ENCODE peak calls at places on chromosome 19, in seven cellular contexts. One of them, this sample, is unnamed.

GRCh38 chr19:29966594-29967249 is 24.7 kb downstream of the URI1 start:
- DNase-seq in mammary epithelial cell: no peak
- DNase-seq in left ventricle myocardium inferior: no peak
- DNase-seq in fibroblast of lung: peak; percentile 57
- DNase-seq in mesenchymal stem cell: peak; percentile 33
- DNase-seq in Caco-2: no peak
- DNase-seq in Peyer's patch: no peak
- DNase-seq in this sample: peak; percentile 25

GRCh38 chr19:48516536-48516935 is 4.9 kb upstream of the LMTK3 start:
- DNase-seq in fibroblast of lung: no peak
- DNase-seq in mammary epithelial cell: no peak
- DNase-seq in Caco-2: no peak
- DNase-seq in mesenchymal stem cell: no peak
- DNase-seq in left ventricle myocardium inferior: no peak
- DNase-seq in Peyer's patch: no peak
- DNase-seq in this sample: no peak

GRCh38 chr19:29662604-29663404 is 2.5 kb upstream of the PLEKHF1 start:
- DNase-seq in mesenchymal stem cell: peak; percentile 95
- DNase-seq in Caco-2: no peak
- DNase-seq in fibroblast of lung: peak; percentile 93
- DNase-seq in left ventricle myocardium inferior: peak; percentile 60
- DNase-seq in Peyer's patch: peak; percentile 68
- DNase-seq in mammary epithelial cell: peak; percentile 82
- DNase-seq in this sample: peak; percentile 75

GRCh38 chr19:29810504-29810871 is 1.3 kb upstream of the CCNE1 start:
- DNase-seq in Peyer's patch: no peak
- DNase-seq in Caco-2: no peak
- DNase-seq in mesenchymal stem cell: peak; percentile 20
- DNase-seq in left ventricle myocardium inferior: no peak
- DNase-seq in fibroblast of lung: peak; percentile 12
- DNase-seq in mammary epithelial cell: peak; percentile 81
- DNase-seq in this sample: peak; percentile 77

GRCh38 chr19:48989701-48990291 is 3.3 kb downstream of the GYS1 start:
- DNase-seq in fibroblast of lung: no peak
- DNase-seq in mesenchymal stem cell: no peak
- DNase-seq in left ventricle myocardium inferior: peak; percentile 51
- DNase-seq in Caco-2: peak; percentile 51
- DNase-seq in Peyer's patch: no peak
- DNase-seq in mammary epithelial cell: no peak
- DNase-seq in this sample: no peak

GRCh38 chr19:38649305-38650179 is 2.1 kb downstream of the ACTN4 start:
- DNase-seq in mesenchymal stem cell: no peak
- DNase-seq in left ventricle myocardium inferior: no peak
- DNase-seq in Peyer's patch: peak; percentile 85
- DNase-seq in mammary epithelial cell: peak; percentile 82
- DNase-seq in fibroblast of lung: no peak
- DNase-seq in Caco-2: no peak
- DNase-seq in this sample: peak; percentile 65

GRCh38 chr19:743168-743687 is 7.7 kb upstream of the MISP start:
- DNase-seq in mesenchymal stem cell: no peak
- DNase-seq in Peyer's patch: peak; percentile 90
- DNase-seq in left ventricle myocardium inferior: peak; percentile 38
- DNase-seq in fibroblast of lung: peak; percentile 19
- DNase-seq in mammary epithelial cell: no peak
- DNase-seq in Caco-2: peak; percentile 62
- DNase-seq in this sample: no peak

GRCh38 chr19:18594824-18595373 is 6.3 kb downstream of the REX1BD start:
- DNase-seq in left ventricle myocardium inferior: no peak
- DNase-seq in mammary epithelial cell: no peak
- DNase-seq in Caco-2: no peak
- DNase-seq in mesenchymal stem cell: no peak
- DNase-seq in Peyer's patch: no peak
- DNase-seq in fibroblast of lung: no peak
- DNase-seq in this sample: no peak

GRCh38 chr19:3343619-3344502 is 22.5 kb upstream of the NFIC start:
- DNase-seq in Caco-2: no peak
- DNase-seq in left ventricle myocardium inferior: peak; percentile 83
- DNase-seq in mammary epithelial cell: peak; percentile 81
- DNase-seq in Peyer's patch: peak; percentile 87
- DNase-seq in fibroblast of lung: peak; percentile 92
- DNase-seq in mesenchymal stem cell: peak; percentile 69
- DNase-seq in this sample: peak; percentile 74

GRCh38 chr19:45646345-45646698 is 7.1 kb upstream of the EML2 start:
- DNase-seq in fibroblast of lung: no peak
- DNase-seq in mammary epithelial cell: no peak
- DNase-seq in left ventricle myocardium inferior: no peak
- DNase-seq in mesenchymal stem cell: no peak
- DNase-seq in Caco-2: no peak
- DNase-seq in Peyer's patch: no peak
- DNase-seq in this sample: no peak

GRCh38 chr19:45643927-45644771 is 5.0 kb upstream of the EML2 start:
- DNase-seq in mesenchymal stem cell: no peak
- DNase-seq in Peyer's patch: no peak
- DNase-seq in Caco-2: no peak
- DNase-seq in mammary epithelial cell: no peak
- DNase-seq in left ventricle myocardium inferior: no peak
- DNase-seq in fibroblast of lung: no peak
- DNase-seq in this sample: no peak

GRCh38 chr19:45643024-45643926 is 4.1 kb upstream of the EML2 start:
- DNase-seq in Peyer's patch: peak; percentile 95
- DNase-seq in Caco-2: peak; percentile 95
- DNase-seq in fibroblast of lung: peak; percentile 79
- DNase-seq in left ventricle myocardium inferior: peak; percentile 85
- DNase-seq in mammary epithelial cell: peak; percentile 71
- DNase-seq in mesenchymal stem cell: peak; percentile 85
- DNase-seq in this sample: peak; percentile 59

GRCh38 chr19:45645631-45646344 is 6.6 kb upstream of the EML2 start:
- DNase-seq in Peyer's patch: peak; percentile 92
- DNase-seq in mesenchymal stem cell: peak; percentile 98
- DNase-seq in left ventricle myocardium inferior: peak; percentile 82
- DNase-seq in Caco-2: peak; percentile 49
- DNase-seq in fibroblast of lung: peak; percentile 83
- DNase-seq in mammary epithelial cell: peak; percentile 70
- DNase-seq in this sample: peak; percentile 65

DNA sequence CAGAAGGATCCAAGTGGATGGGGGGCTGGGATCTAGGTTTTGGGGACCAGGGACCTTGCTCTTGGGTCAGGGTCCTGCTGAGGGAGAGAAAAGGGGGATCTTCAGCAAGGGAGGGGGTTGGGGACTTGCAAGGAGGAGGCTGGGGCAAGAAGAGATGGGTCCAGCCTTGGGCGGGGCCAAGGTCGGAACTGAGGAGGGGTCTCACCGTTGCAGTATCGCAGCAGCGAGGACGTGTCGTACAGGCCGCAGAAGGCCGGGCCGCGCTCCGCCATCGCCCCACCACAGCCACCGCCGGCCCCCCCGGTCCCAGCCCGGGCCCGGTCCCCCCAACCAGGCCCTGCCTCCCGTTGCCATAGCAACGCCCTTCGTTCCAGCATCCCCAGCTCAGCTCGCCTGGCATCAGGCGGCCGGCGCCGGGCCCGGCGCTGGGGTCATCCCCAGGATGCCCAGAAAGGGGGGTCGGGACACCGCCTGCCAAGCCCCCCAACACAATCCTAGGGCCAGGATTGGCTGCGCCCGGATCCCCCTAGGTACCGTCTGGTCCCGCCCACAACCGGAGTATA is 6.0 kb upstream of the EML2 start:
- DNase-seq in left ventricle myocardium inferior: no peak
- DNase-seq in Peyer's patch: no peak
- DNase-seq in Caco-2: no peak
- DNase-seq in fibroblast of lung: no peak
- DNase-seq in mammary epithelial cell: no peak
- DNase-seq in mesenchymal stem cell: no peak
- DNase-seq in this sample: no peak
- H3K4me3 ChIP-seq in left ventricle myocardium inferior: peak overlapping the region; percentile 72
- H3K4me3 ChIP-seq in Peyer's patch: peak overlapping the region; percentile 31
- H3K4me3 ChIP-seq in Caco-2: no peak overlapping the region
- H3K4me3 ChIP-seq in fibroblast of lung: no peak overlapping the region
- H3K4me3 ChIP-seq in mammary epithelial cell: no peak overlapping the region
- H3K4me3 ChIP-seq in mesenchymal stem cell: no peak overlapping the region
- H3K4me3 ChIP-seq in this sample: no peak overlapping the region

GRCh38 chr19:16002380-16002779 is 53.6 kb downstream of the OR10H4 start:
- DNase-seq in left ventricle myocardium inferior: no peak
- DNase-seq in Peyer's patch: no peak
- DNase-seq in mammary epithelial cell: no peak
- DNase-seq in mesenchymal stem cell: no peak
- DNase-seq in fibroblast of lung: peak; percentile 30
- DNase-seq in Caco-2: no peak
- DNase-seq in this sample: no peak
- H3K4me3 ChIP-seq in left ventricle myocardium inferior: peak overlapping the region; percentile 53
- H3K4me3 ChIP-seq in Peyer's patch: peak overlapping the region; percentile 33
- H3K4me3 ChIP-seq in mammary epithelial cell: no peak overlapping the region
- H3K4me3 ChIP-seq in mesenchymal stem cell: no peak overlapping the region
- H3K4me3 ChIP-seq in fibroblast of lung: peak overlapping the region; percentile 26
- H3K4me3 ChIP-seq in Caco-2: no peak overlapping the region
- H3K4me3 ChIP-seq in this sample: no peak overlapping the region

GRCh38 chr19:35744335-35744687 is 907 bp downstream of the U2AF1L4 start:
- DNase-seq in left ventricle myocardium inferior: no peak
- DNase-seq in Peyer's patch: no peak
- DNase-seq in mesenchymal stem cell: no peak
- DNase-seq in Caco-2: no peak
- DNase-seq in mammary epithelial cell: no peak
- DNase-seq in fibroblast of lung: no peak
- DNase-seq in this sample: no peak

GRCh38 chr19:35744688-35745327 is 410 bp downstream of the U2AF1L4 start:
- DNase-seq in fibroblast of lung: peak; percentile 96
- DNase-seq in Caco-2: peak; percentile 97
- DNase-seq in mesenchymal stem cell: peak; percentile 98
- DNase-seq in left ventricle myocardium inferior: peak; percentile 95
- DNase-seq in Peyer's patch: peak; percentile 98
- DNase-seq in mammary epithelial cell: peak; percentile 93
- DNase-seq in this sample: peak; percentile 88

GRCh38 chr19:35742121-35742724 is at the start of gene IGFLR1:
- DNase-seq in mammary epithelial cell: no peak
- DNase-seq in fibroblast of lung: no peak
- DNase-seq in Peyer's patch: peak; percentile 83
- DNase-seq in Caco-2: no peak
- DNase-seq in left ventricle myocardium inferior: no peak
- DNase-seq in mesenchymal stem cell: no peak
- DNase-seq in this sample: no peak

GRCh38 chr19:35745328-35746086 is at the start of the genes PSENEN and U2AF1L4:
- DNase-seq in fibroblast of lung: peak; percentile 100
- DNase-seq in mesenchymal stem cell: peak; percentile 99
- DNase-seq in Caco-2: peak; percentile 98
- DNase-seq in mammary epithelial cell: peak; percentile 99
- DNase-seq in Peyer's patch: peak; percentile 99
- DNase-seq in left ventricle myocardium inferior: peak; percentile 96
- DNase-seq in this sample: peak; percentile 98

DNA sequence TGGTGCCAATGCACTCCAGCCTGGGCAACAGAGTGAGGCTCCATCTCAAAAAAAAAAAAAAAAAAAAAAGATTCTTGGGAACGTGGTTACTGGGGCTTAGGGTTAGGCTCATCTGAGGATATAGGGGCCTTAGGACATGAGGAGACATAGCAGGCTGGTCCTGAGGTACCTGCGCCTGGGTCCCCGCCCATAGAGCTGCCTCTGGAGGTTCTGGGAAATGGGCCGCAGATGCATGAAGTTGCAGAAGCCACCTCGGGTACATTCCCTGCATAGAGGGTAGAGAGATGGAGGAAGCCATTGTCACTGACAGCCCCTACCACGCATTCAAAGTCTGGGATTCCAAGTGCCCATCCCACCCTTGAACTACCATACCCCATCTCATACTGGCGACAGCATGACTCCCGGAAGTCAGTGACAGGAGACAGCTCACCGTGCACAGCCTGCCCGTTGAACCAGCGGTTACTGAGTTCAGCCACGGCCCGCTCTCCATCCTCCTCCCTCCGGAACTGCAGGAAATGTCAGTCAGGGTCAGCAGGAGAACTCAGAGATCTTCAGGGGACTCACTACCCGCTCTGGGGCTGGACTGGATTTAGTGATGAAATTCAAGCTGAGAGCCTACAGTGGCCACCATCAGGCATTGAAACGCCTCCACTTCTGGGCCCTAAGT is 1.4 kb downstream of the U2AF1L4 start:
- DNase-seq in mammary epithelial cell: no peak
- DNase-seq in mesenchymal stem cell: no peak
- DNase-seq in Peyer's patch: no peak
- DNase-seq in Caco-2: no peak
- DNase-seq in fibroblast of lung: no peak
- DNase-seq in left ventricle myocardium inferior: no peak
- DNase-seq in this sample: no peak
- H3K4me3 ChIP-seq in mammary epithelial cell: no peak overlapping the region
- H3K4me3 ChIP-seq in mesenchymal stem cell: no peak overlapping the region
- H3K4me3 ChIP-seq in Peyer's patch: no peak overlapping the region
- H3K4me3 ChIP-seq in Caco-2: no peak overlapping the region
- H3K4me3 ChIP-seq in fibroblast of lung: no peak overlapping the region
- H3K4me3 ChIP-seq in left ventricle myocardium inferior: peak overlapping the region; percentile 87
- H3K4me3 ChIP-seq in this sample: no peak overlapping the region

GRCh38 chr19:15471639-15472101 is 7.3 kb upstream of the RASAL3 start:
- DNase-seq in mesenchymal stem cell: no peak
- DNase-seq in fibroblast of lung: no peak
- DNase-seq in Caco-2: no peak
- DNase-seq in Peyer's patch: no peak
- DNase-seq in left ventricle myocardium inferior: no peak
- DNase-seq in mammary epithelial cell: no peak
- DNase-seq in this sample: no peak

GRCh38 chr19:15466851-15467733 is 2.7 kb upstream of the RASAL3 start:
- DNase-seq in fibroblast of lung: no peak
- DNase-seq in Caco-2: no peak
- DNase-seq in mesenchymal stem cell: peak; percentile 68
- DNase-seq in left ventricle myocardium inferior: no peak
- DNase-seq in Peyer's patch: peak; percentile 67
- DNase-seq in mammary epithelial cell: no peak
- DNase-seq in this sample: peak; percentile 80

GRCh38 chr19:15467734-15468214 is 3.4 kb upstream of the RASAL3 start:
- DNase-seq in mammary epithelial cell: no peak
- DNase-seq in Peyer's patch: no peak
- DNase-seq in Caco-2: no peak
- DNase-seq in mesenchymal stem cell: no peak
- DNase-seq in left ventricle myocardium inferior: no peak
- DNase-seq in fibroblast of lung: no peak
- DNase-seq in this sample: no peak

GRCh38 chr19:15468675-15469512 is 4.5 kb upstream of the RASAL3 start:
- DNase-seq in Caco-2: peak; percentile 29
- DNase-seq in Peyer's patch: no peak
- DNase-seq in fibroblast of lung: no peak
- DNase-seq in mammary epithelial cell: no peak
- DNase-seq in mesenchymal stem cell: no peak
- DNase-seq in left ventricle myocardium inferior: no peak
- DNase-seq in this sample: no peak

DNA sequence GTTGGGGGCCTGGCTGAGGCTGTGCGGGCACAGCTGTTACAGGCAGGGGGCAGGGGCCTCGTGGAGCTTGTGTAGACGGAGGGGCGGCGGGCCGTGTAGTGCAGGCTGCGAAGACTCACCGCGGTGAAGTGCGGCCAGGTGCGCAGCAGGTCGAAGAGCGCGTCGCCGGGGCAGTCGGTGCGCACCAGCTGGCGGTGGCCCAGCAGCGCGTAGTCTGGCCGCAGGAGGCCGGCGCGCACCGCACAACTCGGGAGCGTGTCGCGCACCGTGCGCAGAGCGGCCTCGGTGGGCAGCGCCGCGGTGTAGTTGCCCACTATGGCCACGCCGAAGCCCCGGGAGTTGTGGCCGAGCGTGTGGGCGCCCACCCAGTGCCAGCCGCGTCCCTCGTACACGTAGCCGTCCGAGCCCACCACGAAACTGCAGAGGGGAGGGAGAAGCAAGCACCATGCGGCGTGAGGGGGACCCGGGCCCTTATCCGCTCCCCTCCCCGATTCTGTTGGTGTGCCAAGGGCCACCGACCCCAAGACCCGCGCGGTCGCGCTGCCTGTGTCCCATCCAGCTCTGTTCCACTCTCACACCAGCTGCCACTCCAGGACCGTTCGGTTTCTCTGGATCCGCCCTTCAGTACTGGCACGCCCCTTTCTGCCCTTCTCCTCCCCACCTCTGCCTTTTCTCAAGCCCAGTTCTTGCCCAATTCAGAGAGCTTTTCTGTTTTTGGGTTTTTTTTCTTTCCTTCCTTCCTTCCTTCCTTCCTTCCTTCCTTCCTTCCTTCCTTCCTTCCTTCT is 5.4 kb upstream of the RASAL3 start:
- DNase-seq in Peyer's patch: no peak
- DNase-seq in Caco-2: no peak
- DNase-seq in mammary epithelial cell: no peak
- DNase-seq in left ventricle myocardium inferior: no peak
- DNase-seq in fibroblast of lung: no peak
- DNase-seq in mesenchymal stem cell: no peak
- DNase-seq in this sample: no peak
- H3K4me3 ChIP-seq in Peyer's patch: peak overlapping the region; percentile 25
- H3K4me3 ChIP-seq in Caco-2: no peak overlapping the region
- H3K4me3 ChIP-seq in mammary epithelial cell: no peak overlapping the region
- H3K4me3 ChIP-seq in left ventricle myocardium inferior: peak overlapping the region; percentile 55
- H3K4me3 ChIP-seq in fibroblast of lung: no peak overlapping the region
- H3K4me3 ChIP-seq in mesenchymal stem cell: no peak overlapping the region
- H3K4me3 ChIP-seq in this sample: peak overlapping the region; percentile 3

This sample was measured in bronchial epithelial cell.